ENCODE peak calls at places on chromosomes 1 and 21, in four cellular contexts. One of them, this sample, is unnamed.

GRCh38 chr1:39230261-39231190 is 26.0 kb downstream of the MACF1 start:
- DNase-seq in IMR-90: no peak
- DNase-seq in body of pancreas: peak; percentile 27
- DNase-seq in ovary: no peak
- DNase-seq in this sample: peak; percentile 35

GRCh38 chr1:87869563-87869962 is 540.9 kb downstream of the LMO4 start:
- DNase-seq in IMR-90: peak; percentile 78
- DNase-seq in body of pancreas: no peak
- DNase-seq in ovary: no peak
- DNase-seq in this sample: no peak

GRCh38 chr1:14815175-14815882 is 216.8 kb downstream of the KAZN start:
- DNase-seq in IMR-90: peak; percentile 4
- DNase-seq in body of pancreas: peak; percentile 84
- DNase-seq in ovary: no peak
- DNase-seq in this sample: no peak

GRCh38 chr1:153553691-153554608 is 4.9 kb upstream of the S100A3 start:
- DNase-seq in IMR-90: no peak
- DNase-seq in body of pancreas: no peak
- DNase-seq in ovary: no peak
- DNase-seq in this sample: no peak

GRCh38 chr21:16243396-16243795 is 513.6 kb downstream of the USP25 start:
- DNase-seq in IMR-90: no peak
- DNase-seq in body of pancreas: no peak
- DNase-seq in ovary: no peak
- DNase-seq in this sample: no peak

GRCh38 chr1:162704673-162705424 is 72.6 kb downstream of the DDR2 start:
- DNase-seq in IMR-90: no peak
- DNase-seq in body of pancreas: peak; percentile 30
- DNase-seq in ovary: no peak
- DNase-seq in this sample: no peak

GRCh38 chr1:112245114-112245513 is 150.9 kb upstream of the CTTNBP2NL start:
- DNase-seq in IMR-90: no peak
- DNase-seq in body of pancreas: no peak
- DNase-seq in ovary: no peak
- DNase-seq in this sample: no peak

GRCh38 chr1:18940303-18941020 is 16.0 kb downstream of the IFFO2 start:
- DNase-seq in IMR-90: peak; percentile 60
- DNase-seq in body of pancreas: no peak
- DNase-seq in ovary: no peak
- DNase-seq in this sample: no peak

GRCh38 chr1:20058531-20058930 is 11.5 kb upstream of the PLA2G5 start:
- DNase-seq in IMR-90: peak; percentile 82
- DNase-seq in body of pancreas: peak; percentile 21
- DNase-seq in ovary: no peak
- DNase-seq in this sample: peak; percentile 26

GRCh38 chr1:18124977-18125376 is 17.4 kb downstream of the IGSF21 start:
- DNase-seq in IMR-90: no peak
- DNase-seq in body of pancreas: no peak
- DNase-seq in ovary: no peak
- DNase-seq in this sample: no peak

GRCh38 chr1:15833069-15833679 is 14.3 kb upstream of the SPEN start:
- DNase-seq in IMR-90: no peak
- DNase-seq in body of pancreas: peak; percentile 40
- DNase-seq in ovary: peak; percentile 66
- DNase-seq in this sample: no peak

GRCh38 chr1:205480349-205481278 is 23.9 kb upstream of the CDK18 start:
- DNase-seq in IMR-90: no peak
- DNase-seq in body of pancreas: no peak
- DNase-seq in ovary: no peak
- DNase-seq in this sample: no peak
- TF ChIP-seq POLR2A in IMR-90: no peak
- TF ChIP-seq POLR2A in body of pancreas: no peak
- TF ChIP-seq POLR2A in ovary: no peak
- TF ChIP-seq POLR2A in this sample: no peak

DNA sequence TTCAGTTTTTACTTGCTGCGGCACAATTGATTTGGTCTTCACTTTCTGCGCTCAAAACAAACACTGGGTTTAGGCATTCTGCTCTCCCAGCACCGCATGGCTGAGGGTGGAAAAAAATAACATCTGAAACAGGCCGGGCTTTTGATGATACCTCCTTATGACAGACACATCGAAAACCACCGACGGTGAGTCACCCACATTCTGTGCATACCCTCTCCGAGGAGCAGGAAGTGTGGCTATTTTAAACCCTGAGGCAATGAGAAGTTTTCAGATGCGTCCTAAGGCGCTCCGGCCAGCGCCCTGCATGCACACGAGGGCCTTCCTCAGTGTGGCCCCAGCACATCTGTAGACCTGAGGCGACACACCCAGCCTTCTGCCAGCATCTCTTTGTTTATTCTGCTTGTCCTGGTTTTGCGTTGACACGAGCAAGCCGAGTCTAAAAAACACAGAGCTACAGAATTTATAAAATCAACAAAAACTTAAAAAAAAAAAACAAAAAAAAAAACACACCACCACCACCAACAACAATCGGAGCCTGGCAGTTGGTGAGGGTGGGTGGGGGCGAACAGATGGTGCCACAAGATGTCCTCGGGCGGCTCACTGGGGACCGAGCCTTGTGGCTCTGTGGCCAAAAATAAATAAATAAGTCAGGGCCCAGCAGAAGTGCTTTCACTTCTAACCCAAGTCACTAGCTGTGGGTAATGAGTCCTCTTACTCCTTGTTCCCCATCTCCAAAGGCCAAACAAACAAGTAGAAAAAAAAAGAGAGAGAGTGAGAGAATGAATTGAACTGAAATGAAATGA is 162.6 kb upstream of the IRF2BP2 start:
- DNase-seq in IMR-90: peak; percentile 99
- DNase-seq in body of pancreas: peak; percentile 83
- DNase-seq in ovary: no peak
- DNase-seq in this sample: peak; percentile 93
- TF ChIP-seq POLR2A in IMR-90: peak; percentile 71
- TF ChIP-seq POLR2A in body of pancreas: peak; percentile 12
- TF ChIP-seq POLR2A in ovary: no peak
- TF ChIP-seq POLR2A in this sample: peak; percentile 35

GRCh38 chr1:151056574-151056973 is 2.8 kb downstream of the CDC42SE1 start:
- DNase-seq in IMR-90: no peak
- DNase-seq in body of pancreas: peak; percentile 22
- DNase-seq in ovary: no peak
- DNase-seq in this sample: no peak
- TF ChIP-seq POLR2A in IMR-90: no peak
- TF ChIP-seq POLR2A in body of pancreas: no peak
- TF ChIP-seq POLR2A in ovary: no peak
- TF ChIP-seq POLR2A in this sample: no peak

GRCh38 chr1:72365693-72366092 is 83.4 kb upstream of the NEGR1 start:
- DNase-seq in IMR-90: no peak
- DNase-seq in body of pancreas: no peak
- DNase-seq in ovary: no peak
- DNase-seq in this sample: no peak

GRCh38 chr1:72371259-72372035 is 89.1 kb upstream of the NEGR1 start:
- DNase-seq in IMR-90: no peak
- DNase-seq in body of pancreas: no peak
- DNase-seq in ovary: no peak
- DNase-seq in this sample: no peak

GRCh38 chr1:72366473-72366872 is 84.1 kb upstream of the NEGR1 start:
- DNase-seq in IMR-90: peak; percentile 32
- DNase-seq in body of pancreas: peak; percentile 24
- DNase-seq in ovary: no peak
- DNase-seq in this sample: no peak

DNA sequence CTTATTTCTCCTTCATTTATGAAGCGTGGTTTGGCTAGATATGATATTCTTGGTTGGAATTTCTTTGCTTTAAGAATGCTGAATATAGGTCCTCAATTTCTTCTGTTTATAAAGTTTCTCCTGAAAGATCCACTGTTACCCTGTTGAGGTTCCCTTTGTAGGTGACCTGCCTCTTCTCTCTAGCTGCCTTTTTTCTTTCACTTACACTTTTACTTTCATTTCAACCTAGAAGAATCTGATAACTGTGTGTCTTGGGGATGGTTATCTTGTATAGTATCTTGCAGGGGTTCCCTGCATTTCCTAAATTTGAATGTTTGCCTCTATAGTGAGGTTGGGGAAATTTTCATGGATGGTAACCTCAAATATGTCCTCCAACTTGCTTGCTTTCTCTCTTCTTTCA is 87.0 kb upstream of the NEGR1 start:
- DNase-seq in IMR-90: no peak
- DNase-seq in body of pancreas: no peak
- DNase-seq in ovary: no peak
- DNase-seq in this sample: no peak
- TF ChIP-seq POLR2A in IMR-90: no peak
- TF ChIP-seq POLR2A in body of pancreas: no peak
- TF ChIP-seq POLR2A in ovary: no peak
- TF ChIP-seq POLR2A in this sample: no peak

GRCh38 chr1:25559996-25560395 is 16.6 kb downstream of the LDLRAP1 start:
- DNase-seq in IMR-90: no peak
- DNase-seq in body of pancreas: no peak
- DNase-seq in ovary: no peak
- DNase-seq in this sample: no peak
- TF ChIP-seq POLR2A in IMR-90: no peak
- TF ChIP-seq POLR2A in body of pancreas: no peak
- TF ChIP-seq POLR2A in ovary: no peak
- TF ChIP-seq POLR2A in this sample: no peak

GRCh38 chr21:42847726-42848125 is 31.6 kb downstream of the WDR4 start:
- DNase-seq in IMR-90: no peak
- DNase-seq in body of pancreas: no peak
- DNase-seq in ovary: no peak
- DNase-seq in this sample: no peak

GRCh38 chr21:42847051-42847707 is 32.2 kb downstream of the WDR4 start:
- DNase-seq in IMR-90: no peak
- DNase-seq in body of pancreas: no peak
- DNase-seq in ovary: no peak
- DNase-seq in this sample: no peak

GRCh38 chr21:42845296-42845965 is 33.9 kb downstream of the WDR4 start:
- DNase-seq in IMR-90: no peak
- DNase-seq in body of pancreas: peak; percentile 66
- DNase-seq in ovary: no peak
- DNase-seq in this sample: no peak

GRCh38 chr21:42844411-42845113 is 34.8 kb downstream of the WDR4 start:
- DNase-seq in IMR-90: no peak
- DNase-seq in body of pancreas: peak; percentile 75
- DNase-seq in ovary: no peak
- DNase-seq in this sample: no peak

DNA sequence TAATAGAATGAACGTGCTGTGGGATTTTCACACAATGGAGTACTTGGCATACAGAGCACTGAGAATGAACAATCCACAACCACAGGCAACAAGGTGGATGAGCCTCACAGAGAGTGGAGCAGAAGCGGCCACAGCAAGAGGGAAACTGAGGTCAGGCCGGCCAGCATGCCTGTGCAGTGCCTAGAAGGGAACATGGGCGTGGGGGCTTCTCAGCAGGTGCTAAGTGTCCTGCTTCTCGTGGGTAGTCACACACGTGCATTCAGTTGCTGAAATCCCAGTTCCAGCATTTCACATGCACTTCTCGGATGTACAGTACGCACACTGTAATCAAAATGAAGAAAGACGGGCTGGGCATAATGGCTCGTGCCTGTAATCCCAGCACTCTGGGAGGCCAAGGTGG is 33.1 kb downstream of the WDR4 start:
- DNase-seq in IMR-90: no peak
- DNase-seq in body of pancreas: no peak
- DNase-seq in ovary: no peak
- DNase-seq in this sample: no peak
- TF ChIP-seq POLR2A in IMR-90: no peak
- TF ChIP-seq POLR2A in body of pancreas: no peak
- TF ChIP-seq POLR2A in ovary: no peak
- TF ChIP-seq POLR2A in this sample: no peak

GRCh38 chr1:23867542-23867952 is 543 bp downstream of the FUCA1 start:
- DNase-seq in IMR-90: no peak
- DNase-seq in body of pancreas: no peak
- DNase-seq in ovary: no peak
- DNase-seq in this sample: no peak

GRCh38 chr1:23868848-23869450 is 859 bp upstream of the FUCA1 start:
- DNase-seq in IMR-90: no peak
- DNase-seq in body of pancreas: peak; percentile 28
- DNase-seq in ovary: no peak
- DNase-seq in this sample: peak; percentile 34

GRCh38 chr1:23869818-23870217 is 1.7 kb upstream of the FUCA1 start:
- DNase-seq in IMR-90: no peak
- DNase-seq in body of pancreas: no peak
- DNase-seq in ovary: no peak
- DNase-seq in this sample: no peak

GRCh38 chr1:23865543-23865930 is 2.6 kb downstream of the FUCA1 start:
- DNase-seq in IMR-90: peak; percentile 18
- DNase-seq in body of pancreas: peak; percentile 58
- DNase-seq in ovary: no peak
- DNase-seq in this sample: no peak

DNA sequence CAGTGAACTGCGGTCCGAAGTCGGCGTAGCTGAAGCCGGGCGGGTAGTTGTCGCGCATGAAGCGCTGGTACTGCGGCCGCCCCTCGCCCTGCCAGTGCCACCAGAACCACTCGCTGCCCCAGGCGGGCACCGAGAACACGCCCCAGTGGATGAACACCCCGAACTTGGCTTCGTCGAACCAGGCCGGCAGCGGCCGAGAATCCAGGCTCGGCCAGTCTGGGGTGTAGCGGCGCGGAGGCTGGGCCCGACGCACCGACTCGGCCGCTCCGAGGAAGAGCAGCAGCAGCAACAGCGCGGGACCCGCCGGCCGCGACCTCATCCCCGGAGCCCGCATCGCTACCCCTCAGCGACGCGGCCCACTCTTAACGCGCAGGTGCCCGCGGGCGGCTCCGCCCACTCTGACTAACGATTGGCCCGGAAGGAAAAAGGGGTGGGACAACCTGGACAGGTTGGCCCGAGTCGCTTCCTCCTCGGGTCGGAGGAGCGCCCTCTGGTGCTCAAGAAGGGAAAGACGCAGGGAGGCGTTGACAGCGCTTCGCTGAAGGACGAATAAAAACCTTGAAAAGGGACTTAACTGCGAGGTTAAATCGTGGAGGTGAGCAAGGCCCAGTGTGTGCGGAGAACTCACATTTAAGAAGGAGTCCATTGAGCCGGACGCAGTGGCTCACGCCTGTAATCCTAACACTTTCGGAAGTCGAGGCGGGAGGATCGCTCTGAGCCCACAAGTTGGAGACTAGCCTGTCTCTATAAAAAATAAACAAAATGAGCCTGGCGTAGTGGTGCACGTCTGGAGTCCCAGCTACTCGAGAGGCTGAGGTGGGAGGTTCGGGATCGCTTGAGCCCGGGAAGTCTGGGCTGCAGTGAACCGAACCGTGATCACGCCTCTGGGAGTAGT is at the start of gene FUCA1:
- DNase-seq in IMR-90: peak; percentile 77
- DNase-seq in body of pancreas: peak; percentile 96
- DNase-seq in ovary: peak; percentile 96
- DNase-seq in this sample: peak; percentile 85
- TF ChIP-seq POLR2A in IMR-90: no peak
- TF ChIP-seq POLR2A in body of pancreas: peak; percentile 73
- TF ChIP-seq POLR2A in ovary: peak; percentile 54
- TF ChIP-seq POLR2A in this sample: peak; percentile 50

GRCh38 chr1:63590161-63590560 is 3.0 kb upstream of the PGM1 start:
- DNase-seq in IMR-90: peak; percentile 88
- DNase-seq in body of pancreas: peak; percentile 45
- DNase-seq in ovary: no peak
- DNase-seq in this sample: no peak

GRCh38 chr1:63595435-63595834 is 2.2 kb downstream of the PGM1 start:
- DNase-seq in IMR-90: no peak
- DNase-seq in body of pancreas: no peak
- DNase-seq in ovary: no peak
- DNase-seq in this sample: no peak

GRCh38 chr1:63592536-63593302 is 492 bp upstream of the PGM1 start:
- DNase-seq in IMR-90: no peak
- DNase-seq in body of pancreas: no peak
- DNase-seq in ovary: no peak
- DNase-seq in this sample: peak; percentile 63

GRCh38 chr1:63593887-63594617 is 841 bp downstream of the PGM1 start:
- DNase-seq in IMR-90: peak; percentile 33
- DNase-seq in body of pancreas: peak; percentile 89
- DNase-seq in ovary: peak; percentile 69
- DNase-seq in this sample: peak; percentile 61

GRCh38 chr1:63593303-63593886 is at the start of gene PGM1:
- DNase-seq in IMR-90: peak; percentile 80
- DNase-seq in body of pancreas: peak; percentile 83
- DNase-seq in ovary: peak; percentile 75
- DNase-seq in this sample: peak; percentile 56
- TF ChIP-seq POLR2A in IMR-90: peak; percentile 60
- TF ChIP-seq POLR2A in body of pancreas: peak; percentile 77
- TF ChIP-seq POLR2A in ovary: peak; percentile 13
- TF ChIP-seq POLR2A in this sample: peak; percentile 54

This sample was measured in H54.